ENCODE peak calls at places on chromosomes 1 and 21, in five cellular contexts. S is heart left ventricle; B is WERI-Rb-1; U is CD8-positive, alpha-beta T cell; J is H9. G is an unnamed sample.

GRCh38 chr1:89627596-89627962 is 5.3 kb upstream of the LRRC8C start:
- DNase-seq in S (no peak), U (no peak), J (no peak), B (no peak), G (no peak)

GRCh38 chr1:237120683-237121082 is 78.7 kb downstream of the RYR2 start:
- DNase-seq in S (no peak), J (no peak), U (no peak), B (no peak), G (no peak)

GRCh38 chr1:160236806-160237205 is 25.5 kb downstream of the DCAF8 start:
- DNase-seq in J (no peak), U (no peak), S (no peak), B (no peak), G (no peak)

GRCh38 chr1:21100496-21100895 is 76.2 kb downstream of the EIF4G3 start:
- DNase-seq in B (no peak), S (no peak), J (no peak), U (no peak), G (no peak)

GRCh38 chr21:28537371-28538079 is 455.2 kb downstream of the LTN1 start:
- DNase-seq in U (no peak), S (no peak), J (no peak), B (no peak), G (no peak)

GRCh38 chr1:119375366-119375765 is 6.8 kb downstream of the HAO2 start:
- DNase-seq in U (no peak), J (no peak), S (no peak), B (no peak), G (no peak)

GRCh38 chr1:46517932-46518498 is 28.4 kb downstream of the DMBX1 start:
- DNase-seq in J (no peak), U (no peak), S (no peak), B (no peak), G (no peak)

GRCh38 chr1:197606163-197606562 is 169.1 kb downstream of the DENND1B start:
- DNase-seq in S (no peak), U (no peak), B (no peak), J (no peak), G (no peak)

GRCh38 chr1:2894381-2895041 is 93.0 kb upstream of the TTC34 start:
- DNase-seq in B (no peak), J (no peak), S (no peak), U (peak), G (no peak)

GRCh38 chr21:39667353-39667891 is 54.7 kb downstream of the B3GALT5 start:
- DNase-seq in S (no peak), U (no peak), B (no peak), J (no peak), G (no peak)

GRCh38 chr1:32104127-32104526 is 3.7 kb upstream of the KPNA6 start:
- DNase-seq in U (no peak), S (no peak), B (no peak), J (no peak), G (no peak)
- TF ChIP-seq CTCF in U (no peak), S (no peak), B (peak), J (peak), G (no peak)

DNA sequence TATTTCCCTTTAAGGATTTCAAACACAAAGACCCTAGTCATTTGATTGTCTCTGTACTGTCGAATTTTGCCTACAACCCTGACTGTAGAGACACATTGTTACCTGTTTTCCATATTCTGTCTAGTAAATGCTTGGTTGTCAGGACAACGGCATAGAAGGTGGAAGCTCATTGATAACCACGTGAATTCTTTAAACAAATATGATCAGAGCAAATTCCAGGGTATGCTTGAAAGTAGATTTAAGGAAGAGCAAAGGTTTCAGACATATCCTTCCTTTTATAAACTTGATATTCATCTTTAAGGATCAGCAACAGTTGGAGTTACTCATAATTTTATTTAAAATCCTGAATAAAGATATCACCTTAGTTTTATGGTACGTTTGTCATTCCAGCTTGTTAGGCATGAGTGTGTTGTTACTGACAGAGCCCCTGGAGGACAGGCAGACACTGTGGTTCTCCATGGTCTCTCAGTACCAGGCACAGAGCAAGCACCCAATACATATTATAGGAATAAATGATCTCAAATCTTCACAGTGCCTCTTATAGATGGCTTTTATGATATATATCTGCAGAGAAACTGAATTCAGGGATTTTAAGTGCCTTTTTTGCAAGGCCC is 203.2 kb downstream of the FGGY start:
- DNase-seq in B (no peak), U (no peak), S (no peak), J (no peak), G (no peak)
- TF ChIP-seq CTCF in B (no peak), U (no peak), S (no peak), J (no peak), G (no peak)

GRCh38 chr1:88029899-88030298 is 654.2 kb upstream of the PKN2 start:
- DNase-seq in J (no peak), S (no peak), U (no peak), B (no peak), G (no peak)
- TF ChIP-seq CTCF in J (peak), S (no peak), U (no peak), B (no peak), G (no peak)

GRCh38 chr1:27575861-27576331 is 28.0 kb downstream of the AHDC1 start:
- DNase-seq in U (no peak), S (peak), B (no peak), J (peak), G (peak)
- TF ChIP-seq CTCF in U (no peak), S (peak), B (no peak), J (no peak), G (no peak)

DNA sequence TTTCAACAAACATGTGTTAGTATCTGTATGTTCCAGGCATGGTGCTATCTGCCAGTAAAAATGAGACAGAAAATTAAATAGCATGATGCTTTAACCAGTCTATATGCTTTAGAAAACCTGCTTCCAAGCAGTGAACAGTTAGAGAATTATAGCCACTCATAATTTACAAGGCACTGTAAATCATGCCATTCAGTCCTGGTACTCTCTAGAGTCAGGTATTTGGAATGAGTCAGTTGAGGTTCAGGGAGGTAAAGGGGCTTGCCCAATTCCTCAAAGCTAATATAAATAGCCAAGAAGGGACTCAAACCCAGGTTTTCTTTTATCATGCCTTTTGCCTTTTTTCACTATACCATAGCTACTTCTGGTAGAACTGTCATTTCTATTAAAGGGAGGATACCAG is 184.4 kb downstream of the NFIA start:
- DNase-seq in U (no peak), J (no peak), S (no peak), B (no peak), G (no peak)
- TF ChIP-seq CTCF in U (no peak), J (no peak), S (no peak), B (no peak), G (no peak)

GRCh38 chr1:150829751-150830150 is 21.7 kb upstream of the CTSK start:
- DNase-seq in U (no peak), B (no peak), J (no peak), S (no peak), G (no peak)
- TF ChIP-seq CTCF in U (no peak), B (peak), J (peak), S (peak), G (peak)

G was measured in nephron progenitor cell.